ENCODE peak calls at places on chromosomes 2 and 18, in nine cellular contexts. C is tibial artery, Y is heart right ventricle, P is left ventricle myocardium inferior, R is cardiac muscle cell, I is mammary epithelial cell, X is heart left ventricle, V is upper lobe of left lung, Z is uterus. M is an unnamed sample.

GRCh38 chr2:131673400-131674173 is 145.9 kb downstream of the CCDC74A start:
- DNase-seq in C (peak; percentile 87), Y (peak; percentile 81), P (peak; percentile 75), R (peak; percentile 69), I (peak; percentile 60), X (peak; percentile 90), V (peak; percentile 84), Z (peak; percentile 58), M (peak; percentile 85)

GRCh38 chr2:229173810-229174359 is 97.2 kb downstream of the PID1 start:
- DNase-seq in C (no peak), Y (no peak), P (no peak), R (no peak), I (no peak), X (no peak), V (no peak), Z (no peak), M (no peak)

GRCh38 chr2:26477126-26477910 is 606 bp downstream of the OTOF start:
- DNase-seq in C (no peak), Y (no peak), P (no peak), R (no peak), I (no peak), X (peak; percentile 46), V (no peak), Z (no peak), M (no peak)

GRCh38 chr2:130370490-130370889 is 14.6 kb downstream of the PTPN18 start:
- DNase-seq in C (no peak), Y (no peak), P (no peak), R (no peak), I (no peak), X (no peak), V (no peak), Z (no peak), M (no peak)

GRCh38 chr2:15435474-15435873 is 125.7 kb downstream of the NBAS start:
- DNase-seq in C (no peak), Y (no peak), P (no peak), R (no peak), I (no peak), X (no peak), V (no peak), Z (no peak), M (no peak)

GRCh38 chr2:240502430-240503121 is 55.2 kb downstream of the ANKMY1 start:
- DNase-seq in C (no peak), Y (no peak), P (no peak), R (no peak), I (no peak), X (no peak), V (peak; percentile 7), Z (no peak), M (no peak)

GRCh38 chr2:108968619-108969018 is 20.4 kb downstream of the EDAR start:
- DNase-seq in C (peak; percentile 4), Y (no peak), P (no peak), R (no peak), I (peak; percentile 57), X (no peak), V (no peak), Z (no peak), M (no peak)

GRCh38 chr2:48725696-48726494 is 29.6 kb downstream of the LHCGR start:
- DNase-seq in C (no peak), Y (no peak), P (no peak), R (no peak), I (no peak), X (no peak), V (no peak), Z (no peak), M (no peak)

GRCh38 chr2:86274265-86274917 is 63.0 kb downstream of the REEP1 start:
- DNase-seq in C (no peak), Y (no peak), P (no peak), R (peak; percentile 17), I (peak; percentile 47), X (no peak), V (no peak), Z (no peak), M (no peak)

GRCh38 chr2:128313076-128313836 is 5.4 kb downstream of the HS6ST1 start:
- DNase-seq in C (peak; percentile 59), Y (peak; percentile 9), P (no peak), R (peak; percentile 59), I (peak; percentile 45), X (peak; percentile 26), V (peak; percentile 18), Z (no peak), M (no peak)

GRCh38 chr2:241199897-241200821 is 11.7 kb downstream of the ANO7 start:
- DNase-seq in C (no peak), Y (no peak), P (no peak), R (no peak), I (no peak), X (peak; percentile 39), V (no peak), Z (no peak), M (no peak)

GRCh38 chr2:111209045-111209514 is 88.4 kb downstream of the BCL2L11 start:
- DNase-seq in C (no peak), Y (no peak), P (no peak), R (peak; percentile 43), I (peak; percentile 84), X (no peak), V (no peak), Z (no peak), M (peak; percentile 96)

GRCh38 chr2:209771474-209772292 is at the start of gene UNC80:
- DNase-seq in C (peak; percentile 67), Y (peak; percentile 64), P (peak; percentile 41), R (peak; percentile 75), I (peak; percentile 60), X (peak; percentile 80), V (peak; percentile 25), Z (no peak), M (no peak)

GRCh38 chr2:42886921-42887320 is 94.5 kb upstream of the HAAO start:
- DNase-seq in C (no peak), Y (no peak), P (no peak), R (no peak), I (peak; percentile 31), X (no peak), V (no peak), Z (peak; percentile 14), M (no peak)

GRCh38 chr2:179559108-179559806 is 294.6 kb upstream of the SESTD1 start:
- DNase-seq in C (no peak), Y (no peak), P (no peak), R (no peak), I (no peak), X (no peak), V (no peak), Z (no peak), M (no peak)

GRCh38 chr2:65413610-65414009 is 18.8 kb downstream of the SPRED2 start:
- DNase-seq in C (no peak), Y (no peak), P (no peak), R (no peak), I (no peak), X (no peak), V (no peak), Z (no peak), M (no peak)
- H3K4me1 ChIP-seq in C (no peaks in the 10 kb centered on the region), Y (peaks cover 7% of the 10 kb centered on the region), P (peaks cover 61% of the 10 kb centered on the region), R (no peaks in the 10 kb centered on the region), I (peaks cover 4% of the 10 kb centered on the region), X (peaks cover 39% of the 10 kb centered on the region), V (peaks cover 5% of the 10 kb centered on the region), Z (no peaks in the 10 kb centered on the region), M (peaks cover 2% of the 10 kb centered on the region)

GRCh38 chr18:50644807-50645206 is 84.9 kb downstream of the MAPK4 start:
- DNase-seq in C (no peak), Y (no peak), P (no peak), R (peak; percentile 55), I (no peak), X (no peak), V (no peak), Z (no peak), M (no peak)
- TF ChIP-seq CTCF in C (no peak), Y (peak; percentile 17), P (peak; percentile 37), R (peak; percentile 59), I (peak; percentile 56), X (peak; percentile 34), V (no peak), Z (no peak), M (peak; percentile 30)

DNA sequence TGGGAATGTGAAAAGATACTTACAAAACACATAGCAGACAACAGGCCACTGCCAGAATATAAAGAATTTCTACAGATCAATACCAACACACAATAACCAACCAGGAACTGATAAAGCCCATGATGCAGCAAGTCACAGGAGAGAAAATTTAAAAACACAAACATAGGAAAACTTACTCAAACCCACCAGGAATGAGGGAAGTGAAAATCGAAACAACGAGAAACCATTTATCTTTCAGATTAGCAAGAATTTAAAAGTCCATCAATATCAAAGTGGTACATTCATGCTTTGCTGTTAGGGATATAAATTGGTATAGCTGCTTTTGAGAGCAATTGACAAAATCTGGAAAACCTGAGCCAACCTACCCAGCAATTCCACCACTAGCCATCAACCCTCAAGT is 27.6 kb downstream of the B4GALT6 start:
- DNase-seq in C (no peak), Y (no peak), P (no peak), R (no peak), I (no peak), X (no peak), V (no peak), Z (no peak), M (no peak)
- H3K4me1 ChIP-seq in C (no peaks in the 10 kb centered on the region), Y (no peaks in the 10 kb centered on the region), P (no peaks in the 10 kb centered on the region), R (no peaks in the 10 kb centered on the region), I (no peaks in the 10 kb centered on the region), X (no peaks in the 10 kb centered on the region), V (peaks cover 4% of the 10 kb centered on the region), Z (no peaks in the 10 kb centered on the region), M (peaks cover 18% of the 10 kb centered on the region)

GRCh38 chr18:25915907-25916306 is 174.5 kb downstream of the SS18 start:
- DNase-seq in C (no peak), Y (no peak), P (no peak), R (no peak), I (no peak), X (no peak), V (no peak), Z (no peak), M (no peak)
- TF ChIP-seq CTCF in C (no peak), Y (no peak), P (no peak), R (no peak), I (peak; percentile 15), X (no peak), V (no peak), Z (no peak), M (peak; percentile 36)